ENCODE peak calls at places on chromosome 9, in six cellular contexts. S, V, Y, B, D and H are unnamed samples.
A peak's percentile ranks its signal among the peaks of the same experiment; 100 is the strongest.

GRCh38 chr9:101458955-101459631 is 23.5 kb upstream of the ALDOB start:
- DNase-seq in S (peak; percentile 34), V (peak; percentile 57), Y (peak; percentile 51), B (peak; percentile 89), D (no peak), H (peak; percentile 83)

GRCh38 chr9:106862115-106862945 is 636 bp upstream of the ZNF462 start:
- DNase-seq in S (peak; percentile 59), V (peak; percentile 64), Y (peak; percentile 55), B (peak; percentile 58), D (no peak), H (peak; percentile 52)

GRCh38 chr9:92749071-92749933 is 15.3 kb downstream of the BICD2 start:
- DNase-seq in S (no peak), V (no peak), Y (peak; percentile 25), B (peak; percentile 90), D (no peak), H (no peak)

GRCh38 chr9:73183917-73184861 is 32.5 kb downstream of the ANXA1 start:
- DNase-seq in S (no peak), V (no peak), Y (no peak), B (peak; percentile 31), D (no peak), H (peak; percentile 65)

GRCh38 chr9:2263665-2264064 is 248.5 kb downstream of the SMARCA2 start:
- DNase-seq in S (no peak), V (peak; percentile 4), Y (no peak), B (no peak), D (no peak), H (no peak)

GRCh38 chr9:113911850-113912249 is 35.7 kb downstream of the ZNF618 start:
- DNase-seq in S (no peak), V (no peak), Y (no peak), B (no peak), D (no peak), H (no peak)

GRCh38 chr9:124929464-124929863 is 11.4 kb downstream of the GOLGA1 start:
- DNase-seq in S (no peak), V (no peak), Y (no peak), B (no peak), D (no peak), H (no peak)

GRCh38 chr9:97670586-97670985 is 26.6 kb downstream of the XPA start:
- DNase-seq in S (no peak), V (no peak), Y (no peak), B (no peak), D (no peak), H (no peak)

GRCh38 chr9:1510712-1511111 is 460.6 kb downstream of the DMRT2 start:
- DNase-seq in S (no peak), V (no peak), Y (no peak), B (no peak), D (no peak), H (no peak)

GRCh38 chr9:105502276-105502675 is 54.4 kb downstream of the FSD1L start:
- DNase-seq in S (no peak), V (no peak), Y (no peak), B (no peak), D (no peak), H (peak; percentile 41)

GRCh38 chr9:8778356-8778755 is 978.8 kb upstream of the DMAC1 start:
- DNase-seq in S (no peak), V (no peak), Y (no peak), B (no peak), D (no peak), H (no peak)

GRCh38 chr9:132584616-132585560 is 2.5 kb downstream of the BARHL1 start:
- DNase-seq in S (no peak), V (no peak), Y (no peak), B (no peak), D (no peak), H (peak; percentile 33)

GRCh38 chr9:113638504-113638903 is 175.0 kb downstream of the RGS3 start:
- DNase-seq in S (no peak), V (no peak), Y (no peak), B (no peak), D (no peak), H (no peak)

GRCh38 chr9:72733896-72734295 is 212.5 kb downstream of the TMC1 start:
- DNase-seq in S (no peak), V (no peak), Y (no peak), B (peak; percentile 59), D (no peak), H (no peak)

GRCh38 chr9:38082456-38083287 is 13.6 kb upstream of the SHB start:
- DNase-seq in S (no peak), V (no peak), Y (no peak), B (no peak), D (no peak), H (no peak)

GRCh38 chr9:135884328-135885035 is 22.9 kb downstream of the CAMSAP1 start:
- DNase-seq in S (no peak), V (no peak), Y (no peak), B (no peak), D (no peak), H (peak; percentile 86)

GRCh38 chr9:111939322-111939721 is 42.7 kb downstream of the UGCG start:
- DNase-seq in S (no peak), V (no peak), Y (no peak), B (no peak), D (no peak), H (no peak)

GRCh38 chr9:33138768-33139167 is 28.4 kb downstream of the B4GALT1 start:
- DNase-seq in S (no peak), V (no peak), Y (no peak), B (no peak), D (no peak), H (no peak)

GRCh38 chr9:117521293-117521692 is 106.4 kb upstream of the ASTN2 start:
- DNase-seq in S (no peak), V (no peak), Y (no peak), B (no peak), D (no peak), H (no peak)

GRCh38 chr9:114813717-114814418 is 8.0 kb upstream of the TNFSF15 start:
- DNase-seq in S (no peak), V (no peak), Y (no peak), B (no peak), D (no peak), H (no peak)

GRCh38 chr9:19410594-19410993 is 1.8 kb downstream of the ACER2 start:
- DNase-seq in S (no peak), V (no peak), Y (no peak), B (no peak), D (no peak), H (no peak)

GRCh38 chr9:80143899-80144298 is 572.1 kb downstream of the TLE4 start:
- DNase-seq in S (no peak), V (no peak), Y (no peak), B (no peak), D (no peak), H (no peak)

GRCh38 chr9:23750808-23751207 is 75.2 kb downstream of the ELAVL2 start:
- DNase-seq in S (no peak), V (no peak), Y (no peak), B (no peak), D (no peak), H (no peak)

GRCh38 chr9:32525506-32525905 is 490 bp downstream of the RIGI start:
- DNase-seq in S (no peak), V (no peak), Y (no peak), B (peak; percentile 31), D (no peak), H (peak; percentile 17)

GRCh38 chr9:130177898-130178805 is 5.9 kb downstream of the NCS1 start:
- DNase-seq in S (no peak), V (no peak), Y (no peak), B (no peak), D (no peak), H (no peak)